ENCODE peak calls at places on chromosomes 3 and 15, in five cellular contexts. M, N, C, V and X are unnamed samples.

GRCh38 chr3:61669676-61670299 is 108.4 kb downstream of the PTPRG start:
- DNase-seq in M (no peak), N (no peak), C (no peak), V (no peak), X (no peak)

GRCh38 chr3:76267991-76268390 is 482.6 kb upstream of the ZNF717 start:
- DNase-seq in M (no peak), N (no peak), C (no peak), V (no peak), X (no peak)

GRCh38 chr15:73927003-73927475 is 777 bp downstream of the LOXL1 start:
- DNase-seq in M (no peak), N (peak; percentile 86), C (peak; percentile 33), V (no peak), X (no peak)

GRCh38 chr3:69370156-69370944 is 15.5 kb downstream of the FRMD4B start:
- DNase-seq in M (no peak), N (peak; percentile 59), C (peak; percentile 12), V (no peak), X (no peak)

GRCh38 chr3:128430276-128430675 is 36.4 kb downstream of the DNAJB8 start:
- DNase-seq in M (no peak), N (no peak), C (no peak), V (no peak), X (no peak)

GRCh38 chr3:143442761-143443477 is 323.3 kb downstream of the CHST2 start:
- DNase-seq in M (no peak), N (no peak), C (no peak), V (no peak), X (no peak)

GRCh38 chr3:96169111-96169510 is 645.3 kb upstream of the EPHA6 start:
- DNase-seq in M (no peak), N (no peak), C (no peak), V (no peak), X (no peak)

GRCh38 chr15:96146711-96147110 is 183.8 kb upstream of the NR2F2 start:
- DNase-seq in M (no peak), N (no peak), C (no peak), V (no peak), X (no peak)

GRCh38 chr3:45381168-45381852 is 7.1 kb upstream of the LARS2 start:
- DNase-seq in M (no peak), N (peak; percentile 6), C (no peak), V (no peak), X (no peak)

GRCh38 chr3:32994045-32994444 is 42.6 kb downstream of the CCR4 start:
- DNase-seq in M (no peak), N (no peak), C (no peak), V (no peak), X (no peak)

GRCh38 chr3:160577551-160578195 is 12.3 kb upstream of the KPNA4 start:
- DNase-seq in M (no peak), N (peak; percentile 19), C (no peak), V (no peak), X (no peak)

GRCh38 chr15:53808058-53808703 is 48.7 kb upstream of the WDR72 start:
- DNase-seq in M (no peak), N (no peak), C (no peak), V (no peak), X (no peak)

GRCh38 chr15:68795298-68795848 is 25.3 kb downstream of the ANP32A start:
- DNase-seq in M (peak; percentile 31), N (peak; percentile 86), C (peak; percentile 41), V (peak; percentile 82), X (no peak)

GRCh38 chr15:98649996-98650870 is 1.9 kb downstream of the IGF1R start:
- DNase-seq in M (no peak), N (peak; percentile 68), C (peak; percentile 41), V (no peak), X (no peak)

GRCh38 chr3:86958534-86958933 is 32.4 kb downstream of the VGLL3 start:
- DNase-seq in M (peak; percentile 82), N (no peak), C (no peak), V (no peak), X (peak; percentile 80)

GRCh38 chr15:87741350-87741749 is 515.2 kb downstream of the NTRK3 start:
- DNase-seq in M (no peak), N (no peak), C (no peak), V (no peak), X (no peak)

GRCh38 chr3:172869356-172869755 is 118.8 kb downstream of the ECT2 start:
- DNase-seq in M (no peak), N (no peak), C (no peak), V (no peak), X (no peak)